ENCODE peak calls at places on chromosomes 1 and 21, in seven cellular contexts. One of them, this sample, is unnamed.

GRCh38 chr1:161731241-161731640 is 9.9 kb downstream of the FCRLB start:
- DNase-seq in prostate gland: no peak
- DNase-seq in transverse colon: no peak
- DNase-seq in esophagus muscularis mucosa: no peak
- DNase-seq in A549: no peak
- DNase-seq in NB4: no peak
- DNase-seq in suprapubic skin: no peak
- DNase-seq in this sample: no peak

GRCh38 chr1:222454782-222455181 is 93.1 kb downstream of the HHIPL2 start:
- DNase-seq in prostate gland: no peak
- DNase-seq in transverse colon: peak
- DNase-seq in esophagus muscularis mucosa: no peak
- DNase-seq in A549: no peak
- DNase-seq in NB4: no peak
- DNase-seq in suprapubic skin: peak
- DNase-seq in this sample: no peak

GRCh38 chr1:4853930-4854329 is 199.5 kb downstream of the AJAP1 start:
- DNase-seq in prostate gland: no peak
- DNase-seq in transverse colon: no peak
- DNase-seq in esophagus muscularis mucosa: no peak
- DNase-seq in A549: no peak
- DNase-seq in NB4: no peak
- DNase-seq in suprapubic skin: no peak
- DNase-seq in this sample: no peak

GRCh38 chr1:94743866-94744265 is 76.3 kb upstream of the SLC44A3 start:
- DNase-seq in prostate gland: peak
- DNase-seq in transverse colon: peak
- DNase-seq in esophagus muscularis mucosa: peak
- DNase-seq in A549: no peak
- DNase-seq in NB4: no peak
- DNase-seq in suprapubic skin: no peak
- DNase-seq in this sample: no peak

GRCh38 chr1:156893048-156893953 is at the start of gene PEAR1:
- DNase-seq in prostate gland: no peak
- DNase-seq in transverse colon: no peak
- DNase-seq in esophagus muscularis mucosa: no peak
- DNase-seq in A549: no peak
- DNase-seq in NB4: no peak
- DNase-seq in suprapubic skin: no peak
- DNase-seq in this sample: no peak

GRCh38 chr1:62247391-62248168 is 52.9 kb downstream of the L1TD1 start:
- DNase-seq in prostate gland: no peak
- DNase-seq in transverse colon: no peak
- DNase-seq in esophagus muscularis mucosa: no peak
- DNase-seq in A549: no peak
- DNase-seq in NB4: no peak
- DNase-seq in suprapubic skin: no peak
- DNase-seq in this sample: no peak

GRCh38 chr1:59788825-59789224 is 25.9 kb upstream of the HOOK1 start:
- DNase-seq in prostate gland: no peak
- DNase-seq in transverse colon: no peak
- DNase-seq in esophagus muscularis mucosa: no peak
- DNase-seq in A549: no peak
- DNase-seq in NB4: no peak
- DNase-seq in suprapubic skin: no peak
- DNase-seq in this sample: no peak

GRCh38 chr1:32770741-32771548 is 46.2 kb downstream of the YARS1 start:
- DNase-seq in prostate gland: no peak
- DNase-seq in transverse colon: no peak
- DNase-seq in esophagus muscularis mucosa: no peak
- DNase-seq in A549: no peak
- DNase-seq in NB4: peak
- DNase-seq in suprapubic skin: no peak
- DNase-seq in this sample: no peak

GRCh38 chr1:17196496-17197180 is 8.3 kb upstream of the PADI1 start:
- DNase-seq in prostate gland: no peak
- DNase-seq in transverse colon: no peak
- DNase-seq in esophagus muscularis mucosa: no peak
- DNase-seq in A549: no peak
- DNase-seq in NB4: no peak
- DNase-seq in suprapubic skin: no peak
- DNase-seq in this sample: no peak

GRCh38 chr21:34186119-34186719 is 112.8 kb downstream of the MRPS6 start:
- DNase-seq in prostate gland: no peak
- DNase-seq in transverse colon: no peak
- DNase-seq in esophagus muscularis mucosa: no peak
- DNase-seq in A549: no peak
- DNase-seq in NB4: no peak
- DNase-seq in suprapubic skin: no peak
- DNase-seq in this sample: peak

GRCh38 chr1:29243023-29243862 is 6.9 kb downstream of the PTPRU start:
- DNase-seq in prostate gland: no peak
- DNase-seq in transverse colon: no peak
- DNase-seq in esophagus muscularis mucosa: no peak
- DNase-seq in A549: no peak
- DNase-seq in NB4: no peak
- DNase-seq in suprapubic skin: no peak
- DNase-seq in this sample: no peak

GRCh38 chr21:45505416-45506021 is 36.7 kb downstream of the SLC19A1 start:
- DNase-seq in prostate gland: no peak
- DNase-seq in transverse colon: peak
- DNase-seq in esophagus muscularis mucosa: no peak
- DNase-seq in A549: no peak
- DNase-seq in NB4: no peak
- DNase-seq in suprapubic skin: peak
- DNase-seq in this sample: no peak

GRCh38 chr21:37146320-37147225 is 73.5 kb downstream of the TTC3 start:
- DNase-seq in prostate gland: no peak
- DNase-seq in transverse colon: no peak
- DNase-seq in esophagus muscularis mucosa: no peak
- DNase-seq in A549: no peak
- DNase-seq in NB4: no peak
- DNase-seq in suprapubic skin: no peak
- DNase-seq in this sample: no peak

GRCh38 chr1:167447521-167448136 is 70.7 kb downstream of the CD247 start:
- DNase-seq in prostate gland: no peak
- DNase-seq in transverse colon: peak
- DNase-seq in esophagus muscularis mucosa: no peak
- DNase-seq in A549: peak
- DNase-seq in NB4: peak
- DNase-seq in suprapubic skin: no peak
- DNase-seq in this sample: peak

GRCh38 chr1:60470231-60470630 is 396.7 kb upstream of the C1orf87 start:
- DNase-seq in prostate gland: no peak
- DNase-seq in transverse colon: no peak
- DNase-seq in esophagus muscularis mucosa: no peak
- DNase-seq in A549: no peak
- DNase-seq in NB4: no peak
- DNase-seq in suprapubic skin: no peak
- DNase-seq in this sample: no peak

GRCh38 chr1:162724583-162725120 is 65.8 kb upstream of the HSD17B7 start:
- DNase-seq in prostate gland: no peak
- DNase-seq in transverse colon: no peak
- DNase-seq in esophagus muscularis mucosa: no peak
- DNase-seq in A549: no peak
- DNase-seq in NB4: no peak
- DNase-seq in suprapubic skin: no peak
- DNase-seq in this sample: no peak

GRCh38 chr1:41294213-41294612 is 52.1 kb upstream of the SCMH1 start:
- DNase-seq in prostate gland: peak
- DNase-seq in transverse colon: no peak
- DNase-seq in esophagus muscularis mucosa: no peak
- DNase-seq in A549: no peak
- DNase-seq in NB4: no peak
- DNase-seq in suprapubic skin: no peak
- DNase-seq in this sample: no peak

GRCh38 chr1:84991097-84991890 is 5.6 kb downstream of the MCOLN2 start:
- DNase-seq in prostate gland: no peak
- DNase-seq in transverse colon: no peak
- DNase-seq in esophagus muscularis mucosa: no peak
- DNase-seq in A549: no peak
- DNase-seq in NB4: peak
- DNase-seq in suprapubic skin: no peak
- DNase-seq in this sample: no peak

GRCh38 chr1:6041432-6042062 is 4.1 kb upstream of the KCNAB2 start:
- DNase-seq in prostate gland: no peak
- DNase-seq in transverse colon: peak
- DNase-seq in esophagus muscularis mucosa: no peak
- DNase-seq in A549: peak
- DNase-seq in NB4: peak
- DNase-seq in suprapubic skin: no peak
- DNase-seq in this sample: no peak

GRCh38 chr1:70017770-70018169 is 187.6 kb downstream of the LRRC40 start:
- DNase-seq in prostate gland: no peak
- DNase-seq in transverse colon: no peak
- DNase-seq in esophagus muscularis mucosa: no peak
- DNase-seq in A549: no peak
- DNase-seq in NB4: no peak
- DNase-seq in suprapubic skin: no peak
- DNase-seq in this sample: no peak

GRCh38 chr1:110779617-110780016 is 93.3 kb upstream of the CD53 start:
- DNase-seq in prostate gland: no peak
- DNase-seq in transverse colon: no peak
- DNase-seq in esophagus muscularis mucosa: no peak
- DNase-seq in A549: no peak
- DNase-seq in NB4: no peak
- DNase-seq in suprapubic skin: no peak
- DNase-seq in this sample: no peak

GRCh38 chr1:151693057-151693651 is 23.4 kb downstream of the CELF3 start:
- DNase-seq in prostate gland: no peak
- DNase-seq in transverse colon: no peak
- DNase-seq in esophagus muscularis mucosa: no peak
- DNase-seq in A549: peak
- DNase-seq in NB4: peak
- DNase-seq in suprapubic skin: no peak
- DNase-seq in this sample: no peak

GRCh38 chr1:78092686-78093085 is 46.9 kb downstream of the GIPC2 start:
- DNase-seq in prostate gland: no peak
- DNase-seq in transverse colon: no peak
- DNase-seq in esophagus muscularis mucosa: no peak
- DNase-seq in A549: peak
- DNase-seq in NB4: no peak
- DNase-seq in suprapubic skin: no peak
- DNase-seq in this sample: no peak

GRCh38 chr1:243501002-243501401 is 245.2 kb downstream of the SDCCAG8 start:
- DNase-seq in prostate gland: no peak
- DNase-seq in transverse colon: no peak
- DNase-seq in esophagus muscularis mucosa: peak
- DNase-seq in A549: no peak
- DNase-seq in NB4: no peak
- DNase-seq in suprapubic skin: no peak
- DNase-seq in this sample: no peak
- TF ChIP-seq POLR2A in prostate gland: no peak
- TF ChIP-seq POLR2A in transverse colon: no peak
- TF ChIP-seq POLR2A in esophagus muscularis mucosa: no peak
- TF ChIP-seq POLR2A in A549: no peak
- TF ChIP-seq POLR2A in NB4: no peak
- TF ChIP-seq POLR2A in suprapubic skin: no peak
- TF ChIP-seq POLR2A in this sample: no peak

DNA sequence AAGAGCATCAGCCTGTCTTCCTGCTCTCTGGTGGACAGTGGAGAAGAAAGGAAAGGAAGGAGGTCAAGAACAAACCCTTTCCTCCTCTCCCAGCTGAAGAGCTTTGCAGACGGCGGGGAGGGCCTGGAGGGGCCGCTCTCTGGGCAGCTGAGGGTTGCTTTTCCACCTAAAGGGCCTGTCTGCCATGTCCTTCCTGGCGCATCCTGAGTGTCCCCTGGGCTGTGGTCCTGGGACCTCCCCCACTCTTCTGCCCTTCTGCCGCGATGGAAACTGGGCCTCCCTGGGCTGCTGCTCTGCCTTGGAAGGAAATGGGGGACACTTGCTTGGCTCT is 107.0 kb downstream of the ETS2 start:
- DNase-seq in prostate gland: no peak
- DNase-seq in transverse colon: no peak
- DNase-seq in esophagus muscularis mucosa: no peak
- DNase-seq in A549: no peak
- DNase-seq in NB4: no peak
- DNase-seq in suprapubic skin: no peak
- DNase-seq in this sample: no peak
- H3K4me3 ChIP-seq in prostate gland: no peak
- H3K4me3 ChIP-seq in transverse colon: no peak
- H3K4me3 ChIP-seq in esophagus muscularis mucosa: peak
- H3K4me3 ChIP-seq in A549: no peak
- H3K4me3 ChIP-seq in NB4: no peak
- H3K4me3 ChIP-seq in suprapubic skin: peak
- H3K4me3 ChIP-seq in this sample: no peak

DNA sequence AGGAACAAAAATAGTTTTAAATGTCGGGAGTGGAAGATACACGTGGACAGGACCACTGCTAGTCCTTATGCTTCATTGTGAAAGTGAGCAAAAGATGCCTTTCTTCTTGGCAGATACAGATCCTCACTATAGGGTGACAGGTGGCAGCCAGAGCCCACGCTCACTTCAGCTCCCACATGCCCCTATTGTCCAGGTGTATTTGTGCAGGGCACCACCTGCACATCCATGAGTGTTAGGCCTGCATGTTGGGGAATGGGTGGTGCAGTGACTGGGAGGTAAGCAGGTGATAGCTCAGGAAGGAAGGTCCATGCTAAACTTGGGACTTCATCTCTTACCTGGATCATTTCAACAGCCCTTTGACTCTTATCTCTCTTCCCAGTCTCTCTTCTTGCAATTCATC is 27.4 kb downstream of the SLC5A9 start:
- DNase-seq in prostate gland: no peak
- DNase-seq in transverse colon: no peak
- DNase-seq in esophagus muscularis mucosa: no peak
- DNase-seq in A549: no peak
- DNase-seq in NB4: no peak
- DNase-seq in suprapubic skin: no peak
- DNase-seq in this sample: no peak
- TF ChIP-seq CTCF in prostate gland: no peak
- TF ChIP-seq CTCF in transverse colon: no peak
- TF ChIP-seq CTCF in esophagus muscularis mucosa: no peak
- TF ChIP-seq CTCF in A549: no peak
- TF ChIP-seq CTCF in NB4: no peak
- TF ChIP-seq CTCF in suprapubic skin: no peak
- TF ChIP-seq CTCF in this sample: no peak

GRCh38 chr1:27574001-27574781 is 29.8 kb downstream of the AHDC1 start:
- DNase-seq in prostate gland: no peak
- DNase-seq in transverse colon: no peak
- DNase-seq in esophagus muscularis mucosa: no peak
- DNase-seq in A549: no peak
- DNase-seq in NB4: no peak
- DNase-seq in suprapubic skin: no peak
- DNase-seq in this sample: no peak

GRCh38 chr1:27572679-27573426 is 31.1 kb downstream of the AHDC1 start:
- DNase-seq in prostate gland: no peak
- DNase-seq in transverse colon: no peak
- DNase-seq in esophagus muscularis mucosa: no peak
- DNase-seq in A549: no peak
- DNase-seq in NB4: peak
- DNase-seq in suprapubic skin: no peak
- DNase-seq in this sample: no peak

GRCh38 chr1:27576846-27577245 is 27.1 kb downstream of the AHDC1 start:
- DNase-seq in prostate gland: no peak
- DNase-seq in transverse colon: no peak
- DNase-seq in esophagus muscularis mucosa: no peak
- DNase-seq in A549: no peak
- DNase-seq in NB4: no peak
- DNase-seq in suprapubic skin: no peak
- DNase-seq in this sample: no peak

GRCh38 chr1:27575861-27576331 is 28.0 kb downstream of the AHDC1 start:
- DNase-seq in prostate gland: peak
- DNase-seq in transverse colon: peak
- DNase-seq in esophagus muscularis mucosa: peak
- DNase-seq in A549: peak
- DNase-seq in NB4: no peak
- DNase-seq in suprapubic skin: no peak
- DNase-seq in this sample: no peak

GRCh38 chr1:27574871-27575831 is 28.8 kb downstream of the AHDC1 start:
- DNase-seq in prostate gland: peak
- DNase-seq in transverse colon: peak
- DNase-seq in esophagus muscularis mucosa: no peak
- DNase-seq in A549: peak
- DNase-seq in NB4: no peak
- DNase-seq in suprapubic skin: no peak
- DNase-seq in this sample: no peak
- TF ChIP-seq POLR2A in prostate gland: no peak
- TF ChIP-seq POLR2A in transverse colon: no peak
- TF ChIP-seq POLR2A in esophagus muscularis mucosa: no peak
- TF ChIP-seq POLR2A in A549: no peak
- TF ChIP-seq POLR2A in NB4: no peak
- TF ChIP-seq POLR2A in suprapubic skin: no peak
- TF ChIP-seq POLR2A in this sample: no peak

This sample was measured in lower leg skin.